ENCODE peak calls at places on chromosomes 1 and 21, in nine cellular contexts. W is upper lobe of right lung, N is fibroblast of lung, A is HFF-Myc, Y is AG04449, T is colonic mucosa, G is AG04450, L is fibroblast of the aortic adventitia, J is astrocyte of the spinal cord. E is an unnamed sample.

GRCh38 chr1:208136459-208137143 is 107.6 kb downstream of the PLXNA2 start:
- DNase-seq in A (no peak), W (no peak), T (no peak), N (no peak), Y (no peak), G (no peak), J (no peak), L (no peak), E (no peak)

GRCh38 chr1:48619529-48619928 is 147.5 kb upstream of the SPATA6 start:
- DNase-seq in T (peak; percentile 18), N (peak; percentile 22), J (peak; percentile 5), W (no peak), A (no peak), G (no peak), L (peak; percentile 2), Y (no peak), E (peak; percentile 67)

GRCh38 chr1:119603695-119604094 is 44.4 kb downstream of the ZNF697 start:
- DNase-seq in T (no peak), J (no peak), L (no peak), W (no peak), A (no peak), N (no peak), G (no peak), Y (no peak), E (peak; percentile 44)

GRCh38 chr1:35264035-35264434 is 4.5 kb upstream of the ZMYM4 start:
- DNase-seq in Y (no peak), L (no peak), J (no peak), N (no peak), G (no peak), W (no peak), A (no peak), T (no peak), E (no peak)

GRCh38 chr21:27839512-27840115 is 872.7 kb upstream of the ADAMTS5 start:
- DNase-seq in J (no peak), W (no peak), N (no peak), A (no peak), G (no peak), T (no peak), Y (no peak), L (no peak), E (no peak)

GRCh38 chr21:45322231-45322959 is 34.7 kb upstream of the POFUT2 start:
- DNase-seq in J (no peak), A (no peak), W (peak; percentile 55), L (no peak), N (no peak), T (no peak), G (no peak), Y (no peak), E (no peak)

GRCh38 chr21:39014751-39015150 is 168.5 kb downstream of the PSMG1 start:
- DNase-seq in J (peak; percentile 97), N (peak; percentile 98), W (no peak), Y (peak; percentile 89), A (peak; percentile 90), T (no peak), G (peak; percentile 95), L (peak; percentile 97), E (peak; percentile 96)

GRCh38 chr21:34740198-34740597 is 71.4 kb downstream of the CLIC6 start:
- DNase-seq in J (no peak), T (no peak), N (no peak), G (no peak), Y (no peak), A (no peak), W (no peak), L (no peak), E (no peak)

GRCh38 chr1:82962658-82963057 is 1036.3 kb downstream of the TTLL7 start:
- DNase-seq in G (no peak), J (no peak), A (no peak), L (no peak), Y (no peak), W (no peak), N (no peak), T (no peak), E (no peak)

GRCh38 chr1:237232501-237232900 is 190.5 kb downstream of the RYR2 start:
- DNase-seq in L (no peak), J (no peak), T (no peak), N (no peak), G (no peak), A (no peak), Y (no peak), W (no peak), E (no peak)

GRCh38 chr1:153629971-153630370 is 1.7 kb downstream of the S100A1 start:
- DNase-seq in Y (no peak), A (no peak), N (no peak), G (no peak), T (no peak), W (no peak), L (no peak), J (no peak), E (no peak)

GRCh38 chr1:167661527-167662436 is 31.8 kb downstream of the RCSD1 start:
- DNase-seq in G (peak; percentile 79), L (peak; percentile 89), J (peak; percentile 65), A (peak; percentile 93), W (no peak), Y (peak; percentile 87), N (peak; percentile 83), T (no peak), E (peak; percentile 92)

GRCh38 chr21:43313939-43314405 is 113.0 kb downstream of the SIK1 start:
- DNase-seq in L (no peak), W (no peak), A (no peak), T (no peak), Y (no peak), J (no peak), N (no peak), G (no peak), E (no peak)

GRCh38 chr1:209962856-209963255 is 24.8 kb downstream of the SYT14 start:
- DNase-seq in G (no peak), L (no peak), J (no peak), A (no peak), Y (no peak), N (no peak), T (no peak), W (no peak), E (no peak)

GRCh38 chr1:209956116-209956515 is 18.1 kb downstream of the SYT14 start:
- DNase-seq in W (no peak), Y (no peak), T (no peak), A (no peak), L (no peak), G (no peak), N (no peak), J (no peak), E (peak; percentile 17)

GRCh38 chr1:209965996-209966395 is 28.0 kb downstream of the SYT14 start:
- DNase-seq in Y (no peak), W (no peak), G (no peak), A (no peak), T (no peak), J (no peak), N (no peak), L (no peak), E (no peak)

GRCh38 chr1:209960926-209961325 is 22.9 kb downstream of the SYT14 start:
- DNase-seq in J (no peak), L (no peak), T (no peak), A (no peak), N (no peak), G (no peak), Y (no peak), W (no peak), E (no peak)
- TF ChIP-seq CTCF in J (no peak), L (no peak), T (no peak), A (no peak), N (no peak), G (no peak), Y (no peak), W (no peak), E (no peak)

GRCh38 chr1:205842177-205842576 is 7.8 kb downstream of the PM20D1 start:
- DNase-seq in T (no peak), J (no peak), Y (no peak), W (no peak), N (no peak), L (no peak), A (no peak), G (no peak), E (no peak)
- H3K4me3 ChIP-seq in T (no peak overlapping the region), J (no peak overlapping the region), Y (no peak overlapping the region), W (no peak overlapping the region), N (no peak overlapping the region), L (no peak overlapping the region), A (no peak overlapping the region), G (no peak overlapping the region), E (no peak overlapping the region)

DNA sequence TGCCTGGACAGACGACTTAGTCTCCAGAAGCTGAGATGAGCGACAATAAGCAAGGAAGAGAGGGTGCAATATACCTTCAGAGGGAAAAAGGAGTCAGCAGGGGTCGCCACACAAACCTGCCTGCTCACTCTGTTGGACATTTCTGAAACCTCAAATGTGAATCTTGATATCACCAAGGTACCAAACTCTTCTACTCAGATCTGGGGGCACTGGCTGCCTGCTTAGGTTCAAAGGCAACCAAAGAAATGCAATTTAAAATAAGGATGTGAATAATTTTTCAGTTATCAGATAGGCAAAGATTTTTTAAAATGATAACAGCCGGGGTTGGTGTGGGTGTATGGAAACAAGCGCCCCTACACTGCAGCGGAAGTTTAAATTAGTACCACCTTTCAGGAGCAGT is 164.2 kb downstream of the HIVEP3 start:
- DNase-seq in L (no peak), G (no peak), N (no peak), W (no peak), J (no peak), T (no peak), Y (no peak), A (no peak), E (no peak)
- TF ChIP-seq CTCF in L (no peak), G (no peak), N (no peak), W (no peak), J (peak; percentile 5), T (no peak), Y (no peak), A (no peak), E (no peak)

GRCh38 chr1:41108696-41109284 is 87.3 kb upstream of the SLFNL1 start:
- DNase-seq in Y (no peak), N (peak; percentile 52), T (no peak), G (no peak), W (no peak), L (peak; percentile 76), J (no peak), A (no peak), E (peak; percentile 22)

GRCh38 chr1:41103761-41104160 is 82.2 kb upstream of the SLFNL1 start:
- DNase-seq in N (no peak), G (no peak), A (no peak), W (no peak), T (no peak), J (no peak), L (no peak), Y (no peak), E (no peak)

GRCh38 chr1:41110721-41111120 is 89.2 kb upstream of the SLFNL1 start:
- DNase-seq in A (no peak), L (no peak), J (no peak), Y (no peak), W (no peak), N (no peak), G (no peak), T (no peak), E (no peak)

GRCh38 chr1:41109316-41110263 is 88.1 kb upstream of the SLFNL1 start:
- DNase-seq in J (peak; percentile 95), A (peak; percentile 48), N (peak; percentile 96), G (peak; percentile 73), W (no peak), L (peak; percentile 98), T (peak; percentile 30), Y (peak; percentile 67), E (peak; percentile 94)
- H3K4me3 ChIP-seq in J (no peak overlapping the region), A (no peak overlapping the region), N (peak overlapping the region; percentile 24), G (peak overlapping the region; percentile 35), W (no peak overlapping the region), L (peak overlapping the region; percentile 23), T (no peak overlapping the region), Y (peak overlapping the region; percentile 28), E (no peak overlapping the region)